ENCODE peak calls at places on chromosomes 2 and 18, in nine cellular contexts. G is CD8-positive, alpha-beta memory T cell; P is fibroblast of pulmonary artery; Y is AG10803; M is fibroblast of lung; R is HFF-Myc; H is fibroblast of mammary gland; Z is AG04449; Q is right lobe of liver. D is an unnamed sample.
A peak's percentile ranks its signal among the peaks of the same experiment; 100 is the strongest.

GRCh38 chr2:208359632-208359986 is 47.0 kb upstream of the PTH2R start:
- DNase-seq in Y (no peak), G (peak; percentile 39), R (no peak), Q (peak; percentile 64), M (no peak), P (no peak), Z (no peak), H (no peak), D (no peak)

GRCh38 chr2:16958266-16958665 is 292.6 kb upstream of the CYRIA start:
- DNase-seq in G (no peak), Z (no peak), Y (no peak), H (no peak), P (no peak), Q (no peak), R (no peak), M (no peak), D (no peak)

GRCh38 chr2:17643031-17643615 is 102.6 kb downstream of the VSNL1 start:
- DNase-seq in Z (peak; percentile 88), G (no peak), R (peak; percentile 96), Q (no peak), H (peak; percentile 98), M (peak; percentile 99), Y (peak; percentile 94), P (peak; percentile 93), D (no peak)

GRCh38 chr18:35355140-35355618 is 11.0 kb upstream of the ZNF24 start:
- DNase-seq in G (peak; percentile 41), H (peak; percentile 81), Z (peak; percentile 36), M (peak; percentile 78), Y (peak; percentile 85), Q (peak; percentile 72), P (peak; percentile 90), R (peak; percentile 69), D (peak; percentile 40)

GRCh38 chr18:48714873-48715272 is 176.0 kb downstream of the CTIF start:
- DNase-seq in Y (no peak), R (no peak), P (no peak), M (no peak), Z (no peak), Q (no peak), G (no peak), H (no peak), D (no peak)

GRCh38 chr2:136135924-136136906 is 18.3 kb upstream of the CXCR4 start:
- DNase-seq in Q (no peak), Z (no peak), M (peak; percentile 20), R (no peak), Y (no peak), H (no peak), P (no peak), G (peak; percentile 69), D (peak; percentile 99)

GRCh38 chr2:238286551-238286950 is 1.9 kb downstream of the PER2 start:
- DNase-seq in R (peak; percentile 51), Z (no peak), P (peak; percentile 76), H (peak; percentile 85), Y (peak; percentile 90), M (peak; percentile 89), G (no peak), Q (peak; percentile 88), D (no peak)

GRCh38 chr2:8408560-8409460 is 273.0 kb upstream of the ID2 start:
- DNase-seq in H (no peak), R (no peak), Q (no peak), Y (no peak), P (no peak), G (peak; percentile 36), M (no peak), Z (no peak), D (no peak)

GRCh38 chr2:173553589-173553988 is 198.9 kb downstream of the CDCA7 start:
- DNase-seq in Y (peak; percentile 67), Z (no peak), G (no peak), P (no peak), M (peak; percentile 52), H (peak; percentile 64), Q (no peak), R (peak; percentile 85), D (no peak)

GRCh38 chr18:77251730-77252050 is 2.0 kb downstream of the GALR1 start:
- DNase-seq in Z (no peak), Q (no peak), H (no peak), R (no peak), M (no peak), P (no peak), G (no peak), Y (no peak), D (no peak)

GRCh38 chr18:77255426-77256105 is 5.9 kb downstream of the GALR1 start:
- DNase-seq in Q (no peak), Z (no peak), M (no peak), H (no peak), P (no peak), R (no peak), G (no peak), Y (no peak), D (no peak)

GRCh38 chr18:77250501-77250925 is 865 bp downstream of the GALR1 start:
- DNase-seq in M (no peak), R (no peak), H (no peak), G (no peak), P (no peak), Z (no peak), Q (no peak), Y (no peak), D (no peak)

GRCh38 chr18:77250926-77251729 is 1.5 kb downstream of the GALR1 start:
- DNase-seq in M (no peak), R (no peak), Z (no peak), G (no peak), Q (no peak), Y (no peak), P (peak; percentile 7), H (no peak), D (no peak)

DNA sequence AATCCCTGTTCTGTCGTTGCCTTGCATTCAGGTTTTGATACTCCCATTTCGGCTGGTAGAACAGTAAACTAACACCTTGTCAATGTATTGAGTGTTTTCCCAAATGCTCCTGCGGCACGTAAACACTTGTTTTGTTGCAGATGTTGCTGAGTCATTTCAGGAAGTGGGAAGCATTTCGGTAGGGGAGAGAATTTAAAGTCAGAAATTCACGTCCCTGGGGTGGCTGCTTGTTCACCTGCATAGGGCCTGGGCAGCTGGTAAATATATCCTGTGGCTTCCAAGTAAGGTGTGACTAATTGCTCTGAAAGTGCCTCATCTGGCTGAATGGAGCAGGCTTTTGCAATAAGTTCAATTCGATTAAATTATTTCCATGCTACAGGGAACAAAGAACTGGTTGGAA is 5.1 kb downstream of the GALR1 start:
- DNase-seq in H (no peak), Q (no peak), G (no peak), Y (no peak), M (no peak), Z (no peak), P (no peak), R (no peak), D (no peak)
- H3K4me3 ChIP-seq in H (no peak overlapping the region), Q (no peak overlapping the region), G (no peak overlapping the region), Y (no peak overlapping the region), M (no peak overlapping the region), Z (no peak overlapping the region), P (no peak overlapping the region), R (no peak overlapping the region), D (no peak overlapping the region)

DNA sequence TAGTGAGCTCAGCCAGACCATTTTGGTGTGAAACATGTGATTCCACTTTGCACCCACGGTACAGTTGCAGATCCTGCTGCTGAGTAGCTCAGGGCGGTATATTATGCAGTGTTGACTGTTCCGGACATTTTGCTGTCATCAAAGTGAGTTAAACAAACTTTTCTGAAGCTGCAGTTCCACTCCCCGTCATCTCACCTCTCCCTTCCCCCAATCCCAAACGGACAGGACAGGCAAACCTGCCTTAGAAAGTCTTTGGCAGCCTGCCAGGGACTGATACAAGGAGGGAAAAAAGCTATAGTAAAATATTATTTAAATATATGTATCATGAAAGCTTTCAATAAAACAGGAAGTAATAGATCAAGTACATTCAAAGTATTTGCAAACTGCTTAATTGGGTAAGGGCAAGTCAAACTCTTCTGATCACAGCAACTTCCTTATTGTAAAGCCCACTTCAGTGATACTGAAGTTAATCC is 35.5 kb upstream of the SP5 start:
- DNase-seq in R (no peak), Z (no peak), H (peak; percentile 4), Y (no peak), P (no peak), M (no peak), Q (no peak), G (no peak), D (peak; percentile 18)
- H3K4me3 ChIP-seq in R (no peak overlapping the region), Z (no peak overlapping the region), H (no peak overlapping the region), Y (no peak overlapping the region), P (no peak overlapping the region), M (no peak overlapping the region), Q (no peak overlapping the region), G (no peak overlapping the region), D (no peak overlapping the region)

GRCh38 chr2:72886505-72887031 is 640 bp upstream of the SPR start:
- DNase-seq in Q (no peak), H (no peak), Z (no peak), M (no peak), Y (no peak), P (no peak), G (no peak), R (no peak), D (no peak)

GRCh38 chr2:72887032-72887835 is at the start of gene SPR:
- DNase-seq in G (peak; percentile 19), P (peak; percentile 58), H (peak; percentile 37), M (peak; percentile 61), Z (no peak), Q (peak; percentile 91), Y (peak; percentile 54), R (no peak), D (no peak)

GRCh38 chr2:72889991-72890390 is 2.8 kb downstream of the SPR start:
- DNase-seq in M (no peak), Q (no peak), P (no peak), G (no peak), R (no peak), Y (no peak), Z (no peak), H (no peak), D (no peak)

GRCh38 chr2:72888438-72889202 is 1.4 kb downstream of the SPR start:
- DNase-seq in H (no peak), R (no peak), Y (no peak), Q (peak; percentile 54), G (no peak), M (no peak), Z (no peak), P (no peak), D (no peak)

GRCh38 chr2:72887836-72888437 is 729 bp downstream of the SPR start:
- DNase-seq in R (peak; percentile 67), Q (peak; percentile 91), H (peak; percentile 83), G (peak; percentile 26), M (peak; percentile 81), Y (peak; percentile 84), P (peak; percentile 88), Z (no peak), D (peak; percentile 52)
- H3K4me3 ChIP-seq in R (peak overlapping the region; percentile 55), Q (peak overlapping the region; percentile 78), H (peak overlapping the region; percentile 60), G (peak overlapping the region; percentile 65), M (peak overlapping the region; percentile 56), Y (peak overlapping the region; percentile 72), P (peak overlapping the region; percentile 60), Z (peak overlapping the region; percentile 67), D (peak overlapping the region; percentile 65)

DNA sequence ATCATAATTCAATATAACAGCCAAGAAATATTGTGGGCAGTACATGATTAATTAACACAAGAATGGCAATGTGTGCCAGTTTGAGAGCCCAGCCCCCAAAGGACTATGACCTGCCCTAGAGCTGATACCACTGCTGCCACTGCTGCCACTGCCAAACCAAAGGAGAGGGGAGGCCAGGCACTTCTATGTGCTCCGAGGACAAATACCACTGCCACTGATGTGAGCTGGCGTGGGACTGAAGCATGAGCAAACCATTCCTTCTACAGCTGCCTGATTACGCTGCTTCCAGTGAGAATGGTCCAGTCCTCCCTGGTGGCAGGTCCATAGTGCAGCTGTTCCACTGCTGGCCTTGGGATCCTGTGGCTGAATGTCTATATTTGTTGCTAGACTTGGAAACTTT is 392.2 kb downstream of the CCDC85A start:
- DNase-seq in G (no peak), P (no peak), Z (no peak), R (no peak), Q (peak; percentile 55), H (no peak), M (no peak), Y (no peak), D (no peak)
- H3K4me3 ChIP-seq in G (no peak overlapping the region), P (no peak overlapping the region), Z (no peak overlapping the region), R (no peak overlapping the region), Q (no peak overlapping the region), H (no peak overlapping the region), M (no peak overlapping the region), Y (no peak overlapping the region), D (no peak overlapping the region)